ENCODE peak calls at places on chromosomes 6 and 20, in five cellular contexts. D is adrenal gland, G is OCI-LY7, C is breast epithelium, N is NT2/D1. L is an unnamed sample.

GRCh38 chr20:1312308-1312707 is 16.6 kb downstream of the SDCBP2 start:
- DNase-seq in G (no peak), C (no peak), D (no peak), N (no peak), L (no peak)

GRCh38 chr20:573414-574296 is 30.1 kb upstream of the CSNK2A1 start:
- DNase-seq in C (no peak), G (no peak), D (no peak), N (no peak), L (no peak)

GRCh38 chr20:51750037-51750769 is 18.0 kb downstream of the ATP9A start:
- DNase-seq in C (peak), N (no peak), G (no peak), D (peak), L (no peak)

GRCh38 chr6:128491041-128491642 is 29.3 kb downstream of the PTPRK start:
- DNase-seq in G (no peak), N (no peak), D (no peak), C (no peak), L (no peak)

GRCh38 chr20:36202891-36203338 is 33.4 kb upstream of the AAR2 start:
- DNase-seq in N (peak), D (peak), G (peak), C (peak), L (peak)

GRCh38 chr20:12554416-12554815 is 454.4 kb upstream of the SPTLC3 start:
- DNase-seq in D (no peak), C (no peak), G (no peak), N (no peak), L (no peak)

GRCh38 chr20:49635171-49635570 is 67.2 kb upstream of the PTGIS start:
- DNase-seq in D (peak), N (no peak), G (peak), C (no peak), L (no peak)

GRCh38 chr6:82033631-82034211 is 213.8 kb downstream of the IBTK start:
- DNase-seq in C (no peak), N (no peak), D (peak), G (no peak), L (no peak)

GRCh38 chr6:10184408-10185187 is 230.3 kb downstream of the TFAP2A start:
- DNase-seq in D (no peak), N (no peak), C (no peak), G (no peak), L (no peak)

GRCh38 chr6:10193321-10193720 is 221.6 kb downstream of the TFAP2A start:
- DNase-seq in D (no peak), G (no peak), N (no peak), C (no peak), L (no peak)

GRCh38 chr6:10194816-10195639 is 219.8 kb downstream of the TFAP2A start:
- DNase-seq in D (no peak), N (no peak), G (no peak), C (no peak), L (no peak)

GRCh38 chr6:10190042-10190441 is 224.8 kb downstream of the TFAP2A start:
- DNase-seq in N (no peak), C (no peak), G (no peak), D (no peak), L (no peak)
- H3K4me3 ChIP-seq in N (no peak), C (no peak), G (no peak), D (no peak), L (no peak)

DNA sequence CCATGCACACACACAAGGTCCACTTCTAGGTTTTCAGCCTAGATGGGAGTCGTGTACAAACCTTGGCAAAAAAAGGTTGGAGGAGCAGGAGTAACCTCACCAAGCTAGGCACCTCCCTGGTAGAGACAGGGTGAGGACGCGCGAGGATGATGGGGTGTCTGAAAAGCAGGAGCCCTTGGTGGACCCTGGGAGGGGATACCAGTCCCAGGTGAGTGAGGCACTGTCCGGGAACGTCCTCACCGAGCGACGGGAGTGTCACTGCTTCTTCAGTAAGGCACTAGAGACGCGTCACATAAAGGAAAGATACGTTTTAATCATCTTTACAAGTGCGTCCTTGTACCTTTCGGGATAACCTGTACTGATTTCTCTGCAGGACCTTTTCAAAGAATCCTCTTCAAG is 29.4 kb upstream of the ZBP1 start:
- DNase-seq in D (no peak), G (no peak), C (no peak), N (no peak), L (no peak)
- H3K4me3 ChIP-seq in D (no peak), G (no peak), C (no peak), N (no peak), L (no peak)

GRCh38 chr6:131061771-131062160 is 1.3 kb downstream of the EPB41L2 start:
- DNase-seq in D (peak), N (no peak), C (no peak), G (peak), L (peak)

GRCh38 chr6:131060311-131060710 is 2.7 kb downstream of the EPB41L2 start:
- DNase-seq in C (no peak), D (no peak), N (no peak), G (no peak), L (peak)

GRCh38 chr6:131058236-131058635 is 4.8 kb downstream of the EPB41L2 start:
- DNase-seq in G (no peak), N (no peak), D (no peak), C (no peak), L (no peak)

GRCh38 chr6:131061041-131061770 is 1.8 kb downstream of the EPB41L2 start:
- DNase-seq in N (no peak), C (no peak), D (no peak), G (peak), L (peak)

GRCh38 chr6:131059486-131059885 is 3.6 kb downstream of the EPB41L2 start:
- DNase-seq in D (no peak), N (no peak), G (no peak), C (no peak), L (no peak)
- H3K4me3 ChIP-seq in D (no peak), N (no peak), G (no peak), C (no peak), L (no peak)

GRCh38 chr6:24359640-24360454 is 2.0 kb upstream of the DCDC2 start:
- DNase-seq in D (peak), C (peak), N (peak), G (peak), L (peak)
- H3K4me3 ChIP-seq in D (peak), C (peak), N (peak), G (peak), L (peak)

GRCh38 chr6:45553730-45554344 is 176.1 kb upstream of the SUPT3H start:
- DNase-seq in G (no peak), N (no peak), C (no peak), D (no peak), L (no peak)

GRCh38 chr6:45557454-45557853 is 179.7 kb upstream of the SUPT3H start:
- DNase-seq in D (no peak), G (no peak), C (no peak), N (no peak), L (no peak)

GRCh38 chr6:45556828-45557227 is 179.1 kb upstream of the SUPT3H start:
- DNase-seq in N (no peak), G (no peak), C (no peak), D (no peak), L (no peak)

GRCh38 chr6:45554596-45554995 is 176.9 kb upstream of the SUPT3H start:
- DNase-seq in N (no peak), C (no peak), D (no peak), G (no peak), L (no peak)

GRCh38 chr6:45555981-45556771 is 178.4 kb upstream of the SUPT3H start:
- DNase-seq in C (no peak), G (no peak), N (no peak), D (no peak), L (no peak)
- H3K4me3 ChIP-seq in C (peak), G (no peak), N (no peak), D (no peak), L (no peak)

GRCh38 chr20:58375796-58376195 is 13.2 kb upstream of the VAPB start:
- DNase-seq in N (no peak), D (no peak), G (no peak), C (no peak), L (no peak)
- H3K4me3 ChIP-seq in N (no peak), D (no peak), G (no peak), C (no peak), L (no peak)

GRCh38 chr6:156689656-156690055 is 87.5 kb upstream of the ARID1B start:
- DNase-seq in D (peak), C (no peak), N (no peak), G (peak), L (no peak)
- H3K4me3 ChIP-seq in D (no peak), C (no peak), N (no peak), G (no peak), L (no peak)

GRCh38 chr20:22619806-22620205 is 35.4 kb upstream of the FOXA2 start:
- DNase-seq in N (no peak), G (no peak), D (no peak), C (no peak), L (no peak)
- H3K4me3 ChIP-seq in N (no peak), G (no peak), D (no peak), C (no peak), L (no peak)

DNA sequence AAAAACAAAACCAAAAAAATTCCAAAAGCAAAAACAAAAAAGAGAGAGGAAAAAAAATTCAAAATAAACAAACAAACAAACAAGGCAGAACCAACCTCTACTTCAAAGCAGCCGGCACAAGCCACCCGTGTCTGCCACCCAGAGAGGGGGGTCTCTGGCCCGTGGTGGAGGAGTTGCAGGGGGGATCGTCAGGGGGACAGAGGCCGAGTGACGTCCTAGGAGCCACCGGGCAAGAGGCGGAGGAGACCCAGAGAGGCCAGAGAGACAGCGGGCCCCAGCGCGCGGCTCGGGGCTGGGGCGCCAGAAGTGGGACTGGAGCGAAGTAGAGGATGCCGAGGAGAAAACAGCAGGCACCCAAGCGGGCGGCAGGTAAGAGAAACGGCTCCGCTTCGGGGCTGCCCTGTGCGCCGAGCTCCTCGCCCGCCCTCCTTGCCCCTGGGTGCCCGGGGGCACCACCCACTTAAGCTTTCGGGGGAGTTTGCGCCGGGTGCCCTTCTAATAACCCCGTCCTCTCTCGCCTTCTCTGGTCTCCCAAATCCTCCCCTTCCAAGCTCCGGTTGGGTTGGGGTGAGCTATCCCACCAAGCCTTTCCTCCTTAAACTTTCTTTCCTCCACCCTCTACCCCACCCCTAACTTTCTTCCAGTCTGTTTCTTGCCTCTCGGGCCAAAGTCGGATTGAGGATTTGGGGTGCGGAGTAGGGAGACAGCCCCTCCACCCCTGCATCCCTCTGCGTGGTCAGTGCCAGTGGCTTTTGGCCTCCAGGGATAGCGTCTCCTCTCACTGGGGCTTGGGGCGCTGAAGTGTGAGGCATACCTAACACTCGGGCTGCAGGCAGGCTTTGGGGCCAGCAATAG is 1.0 kb downstream of the TSHZ2 start:
- DNase-seq in C (no peak), D (peak), G (no peak), N (no peak), L (no peak)
- H3K4me3 ChIP-seq in C (peak), D (peak), G (no peak), N (peak), L (peak)

DNA sequence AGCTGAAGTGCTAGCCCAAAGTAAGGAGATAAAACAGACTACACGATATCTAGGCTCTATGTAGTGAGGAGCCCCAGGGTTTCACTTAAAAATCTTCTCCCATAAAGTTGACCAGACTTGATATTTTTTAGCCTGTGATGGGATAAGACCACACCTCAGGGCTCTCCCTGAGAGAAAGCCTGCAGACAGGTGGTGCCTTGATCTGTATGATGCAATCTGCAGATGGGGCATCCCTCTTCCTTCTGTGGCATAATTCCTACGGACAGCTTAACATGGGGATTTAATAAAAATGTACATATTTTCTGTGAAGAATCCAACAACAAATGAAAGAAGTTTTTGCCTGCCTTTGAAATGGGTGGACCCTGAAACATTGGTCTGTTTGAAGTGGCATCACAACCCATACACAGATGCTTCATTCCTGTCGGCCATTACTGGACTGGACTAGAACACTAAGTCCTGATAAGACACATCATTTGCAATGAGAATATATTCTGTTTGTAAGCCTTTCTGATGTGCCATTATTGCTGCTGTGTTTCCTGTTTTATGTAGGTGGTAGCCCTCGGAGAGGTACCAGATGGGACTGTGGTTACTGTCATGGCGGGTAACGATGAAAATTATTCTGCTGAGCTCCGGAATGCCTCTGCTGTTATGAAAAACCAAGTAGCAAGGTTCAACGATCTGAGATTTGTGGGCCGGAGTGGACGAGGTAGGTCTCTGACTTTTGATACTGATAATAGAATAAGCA is 53.8 kb upstream of the SUPT3H start:
- DNase-seq in C (no peak), G (no peak), N (no peak), D (no peak), L (no peak)
- H3K4me3 ChIP-seq in C (no peak), G (no peak), N (no peak), D (no peak), L (no peak)

L was measured in GM06990.